ENCODE peak calls at places on chromosomes 4 and X, in seven cellular contexts. One of them, this sample, is unnamed.

GRCh38 chr4:86367577-86367976 is 7.7 kb upstream of the MAPK10 start:
- DNase-seq in K562: no peak
- DNase-seq in SK-N-SH: no peak
- DNase-seq in tibial nerve: no peak
- DNase-seq in suprapubic skin: no peak
- DNase-seq in A549: peak
- DNase-seq in transverse colon: no peak
- DNase-seq in this sample: no peak

GRCh38 chr4:155578219-155578618 is 88.4 kb upstream of the GUCY1A1 start:
- DNase-seq in A549: no peak
- DNase-seq in K562: no peak
- DNase-seq in tibial nerve: no peak
- DNase-seq in SK-N-SH: no peak
- DNase-seq in suprapubic skin: no peak
- DNase-seq in transverse colon: no peak
- DNase-seq in this sample: no peak

GRCh38 chr4:169922632-169923276 is 103.4 kb downstream of the MFAP3L start:
- DNase-seq in tibial nerve: peak
- DNase-seq in A549: no peak
- DNase-seq in SK-N-SH: no peak
- DNase-seq in K562: no peak
- DNase-seq in suprapubic skin: no peak
- DNase-seq in transverse colon: no peak
- DNase-seq in this sample: no peak

GRCh38 chrX:31057291-31057690 is 14.6 kb downstream of the FTHL17 start:
- DNase-seq in tibial nerve: no peak
- DNase-seq in transverse colon: no peak
- DNase-seq in SK-N-SH: no peak
- DNase-seq in A549: no peak
- DNase-seq in K562: no peak
- DNase-seq in suprapubic skin: no peak
- DNase-seq in this sample: no peak

GRCh38 chr4:38154251-38154650 is 194.1 kb downstream of the PTTG2 start:
- DNase-seq in A549: no peak
- DNase-seq in SK-N-SH: no peak
- DNase-seq in transverse colon: peak
- DNase-seq in suprapubic skin: no peak
- DNase-seq in K562: no peak
- DNase-seq in tibial nerve: no peak
- DNase-seq in this sample: no peak

GRCh38 chrX:13597928-13598327 is 28.5 kb downstream of the EGFL6 start:
- DNase-seq in SK-N-SH: no peak
- DNase-seq in A549: peak
- DNase-seq in K562: no peak
- DNase-seq in tibial nerve: no peak
- DNase-seq in transverse colon: no peak
- DNase-seq in suprapubic skin: no peak
- DNase-seq in this sample: no peak

GRCh38 chr4:38983756-38984647 is 48.2 kb downstream of the TMEM156 start:
- DNase-seq in SK-N-SH: peak
- DNase-seq in K562: no peak
- DNase-seq in tibial nerve: no peak
- DNase-seq in suprapubic skin: no peak
- DNase-seq in A549: no peak
- DNase-seq in transverse colon: no peak
- DNase-seq in this sample: no peak

GRCh38 chrX:120795301-120795700 is 80.4 kb downstream of the CT47B1 start:
- DNase-seq in transverse colon: no peak
- DNase-seq in SK-N-SH: no peak
- DNase-seq in K562: no peak
- DNase-seq in suprapubic skin: no peak
- DNase-seq in A549: no peak
- DNase-seq in tibial nerve: no peak
- DNase-seq in this sample: no peak

GRCh38 chr4:7768736-7769135 is 170.9 kb downstream of the AFAP1 start:
- DNase-seq in A549: no peak
- DNase-seq in transverse colon: no peak
- DNase-seq in K562: no peak
- DNase-seq in tibial nerve: no peak
- DNase-seq in SK-N-SH: no peak
- DNase-seq in suprapubic skin: no peak
- DNase-seq in this sample: no peak

DNA sequence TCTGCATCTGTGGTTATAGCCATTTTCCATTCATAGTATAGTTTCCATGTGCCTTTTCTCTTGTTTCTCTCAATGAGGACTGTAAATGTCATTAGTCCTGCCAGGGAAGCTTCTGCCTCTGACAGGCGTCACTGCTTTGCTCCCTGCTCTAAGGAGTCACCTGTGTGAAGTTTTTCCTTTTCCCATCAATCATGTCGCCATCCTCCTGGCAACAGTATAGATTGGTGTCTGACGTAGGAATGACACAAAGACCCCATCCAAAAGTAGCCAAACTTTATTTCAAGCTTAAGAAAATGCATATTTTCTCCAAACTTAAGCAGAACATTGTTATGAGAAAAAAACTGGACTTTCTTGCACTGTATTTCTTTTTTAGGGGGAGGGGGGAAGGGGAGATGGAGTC is 23.1 kb upstream of the MECP2 start:
- DNase-seq in A549: no peak
- DNase-seq in K562: no peak
- DNase-seq in SK-N-SH: no peak
- DNase-seq in tibial nerve: no peak
- DNase-seq in suprapubic skin: no peak
- DNase-seq in transverse colon: no peak
- DNase-seq in this sample: no peak
- TF ChIP-seq EP300 in A549: no peak
- TF ChIP-seq EP300 in K562: no peak
- TF ChIP-seq EP300 in SK-N-SH: no peak
- TF ChIP-seq EP300 in tibial nerve: no peak
- TF ChIP-seq EP300 in suprapubic skin: no peak
- TF ChIP-seq EP300 in transverse colon: no peak
- TF ChIP-seq EP300 in this sample: no peak

DNA sequence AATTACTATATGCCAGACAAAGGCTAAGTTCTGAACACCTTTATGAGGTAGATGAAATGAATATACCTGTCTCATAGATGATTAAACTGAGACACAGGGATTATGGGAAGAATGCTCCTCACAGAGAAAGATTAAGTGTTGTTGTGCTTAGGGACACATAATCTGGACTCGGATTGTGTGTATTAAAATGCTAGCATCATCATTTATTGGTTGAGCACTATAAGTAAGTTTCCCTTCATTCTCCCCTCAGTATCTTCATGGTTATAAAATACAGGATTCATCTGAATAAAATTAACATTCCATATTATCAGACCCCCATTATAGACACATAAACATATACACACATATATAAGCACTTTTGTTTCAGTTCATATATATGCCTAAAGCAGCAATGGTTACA is 463.5 kb downstream of the PPP4R3C start:
- DNase-seq in A549: no peak
- DNase-seq in K562: no peak
- DNase-seq in suprapubic skin: no peak
- DNase-seq in tibial nerve: no peak
- DNase-seq in transverse colon: no peak
- DNase-seq in SK-N-SH: no peak
- DNase-seq in this sample: no peak
- H3K27ac ChIP-seq in A549: no peak
- H3K27ac ChIP-seq in K562: no peak
- H3K27ac ChIP-seq in suprapubic skin: no peak
- H3K27ac ChIP-seq in tibial nerve: no peak
- H3K27ac ChIP-seq in transverse colon: no peak
- H3K27ac ChIP-seq in SK-N-SH: no peak
- H3K27ac ChIP-seq in this sample: no peak

GRCh38 chr4:160835789-160836188 is 1328.0 kb downstream of the FSTL5 start:
- DNase-seq in transverse colon: no peak
- DNase-seq in SK-N-SH: no peak
- DNase-seq in suprapubic skin: no peak
- DNase-seq in tibial nerve: no peak
- DNase-seq in A549: peak
- DNase-seq in K562: no peak
- DNase-seq in this sample: no peak
- TF ChIP-seq EP300 in transverse colon: no peak
- TF ChIP-seq EP300 in SK-N-SH: no peak
- TF ChIP-seq EP300 in suprapubic skin: no peak
- TF ChIP-seq EP300 in tibial nerve: no peak
- TF ChIP-seq EP300 in A549: no peak
- TF ChIP-seq EP300 in K562: no peak
- TF ChIP-seq EP300 in this sample: no peak

GRCh38 chr4:4417886-4418285 is 31.0 kb downstream of the NSG1 start:
- DNase-seq in suprapubic skin: no peak
- DNase-seq in A549: no peak
- DNase-seq in SK-N-SH: no peak
- DNase-seq in tibial nerve: no peak
- DNase-seq in transverse colon: no peak
- DNase-seq in K562: no peak
- DNase-seq in this sample: peak
- H3K27ac ChIP-seq in suprapubic skin: no peak
- H3K27ac ChIP-seq in A549: no peak
- H3K27ac ChIP-seq in SK-N-SH: no peak
- H3K27ac ChIP-seq in tibial nerve: no peak
- H3K27ac ChIP-seq in transverse colon: no peak
- H3K27ac ChIP-seq in K562: no peak
- H3K27ac ChIP-seq in this sample: no peak

DNA sequence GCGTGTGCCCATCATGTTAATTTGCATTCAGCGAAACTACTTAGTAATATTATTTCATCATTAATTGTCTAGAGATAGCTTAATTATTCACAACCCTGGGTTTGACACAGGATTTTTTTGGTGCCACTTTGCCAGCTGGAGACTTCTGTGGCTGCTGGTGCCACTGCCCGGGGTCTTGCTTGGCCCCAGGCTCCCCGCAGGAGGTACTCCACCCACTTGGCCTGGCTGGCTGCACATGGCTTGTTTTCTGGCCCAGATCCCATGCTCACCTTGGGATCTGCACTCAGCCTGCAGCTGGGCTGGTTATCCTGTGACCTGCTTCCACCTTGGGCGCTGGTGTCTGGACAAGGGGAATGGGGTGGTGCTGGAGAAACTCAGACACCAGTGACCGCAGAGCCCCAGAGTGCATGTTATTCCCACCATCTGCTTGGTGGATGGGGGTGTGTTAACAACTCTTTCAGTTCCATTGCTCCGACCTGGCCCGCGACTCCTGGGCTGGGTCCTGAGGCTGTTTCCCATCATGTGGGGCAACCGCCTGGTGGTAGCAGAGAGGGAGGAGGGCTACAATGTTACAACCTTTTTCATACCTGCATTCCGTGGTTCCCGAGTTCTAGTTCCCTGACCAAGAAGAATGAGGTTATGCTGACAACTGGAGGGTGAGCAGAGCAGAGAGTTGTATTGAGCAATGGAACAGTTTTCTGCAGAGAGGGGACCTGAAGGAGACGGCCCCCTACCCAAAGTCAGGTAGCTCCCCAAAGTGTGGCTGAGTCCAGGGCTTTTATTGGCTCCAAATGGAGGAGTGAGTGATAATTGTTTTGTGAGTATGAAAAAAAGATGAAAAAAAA is 1950.0 kb upstream of the IGFBP7 start:
- DNase-seq in suprapubic skin: no peak
- DNase-seq in tibial nerve: no peak
- DNase-seq in SK-N-SH: no peak
- DNase-seq in A549: no peak
- DNase-seq in K562: no peak
- DNase-seq in transverse colon: no peak
- DNase-seq in this sample: peak
- TF ChIP-seq EP300 in suprapubic skin: no peak
- TF ChIP-seq EP300 in tibial nerve: no peak
- TF ChIP-seq EP300 in SK-N-SH: no peak
- TF ChIP-seq EP300 in A549: no peak
- TF ChIP-seq EP300 in K562: no peak
- TF ChIP-seq EP300 in transverse colon: no peak
- TF ChIP-seq EP300 in this sample: no peak

DNA sequence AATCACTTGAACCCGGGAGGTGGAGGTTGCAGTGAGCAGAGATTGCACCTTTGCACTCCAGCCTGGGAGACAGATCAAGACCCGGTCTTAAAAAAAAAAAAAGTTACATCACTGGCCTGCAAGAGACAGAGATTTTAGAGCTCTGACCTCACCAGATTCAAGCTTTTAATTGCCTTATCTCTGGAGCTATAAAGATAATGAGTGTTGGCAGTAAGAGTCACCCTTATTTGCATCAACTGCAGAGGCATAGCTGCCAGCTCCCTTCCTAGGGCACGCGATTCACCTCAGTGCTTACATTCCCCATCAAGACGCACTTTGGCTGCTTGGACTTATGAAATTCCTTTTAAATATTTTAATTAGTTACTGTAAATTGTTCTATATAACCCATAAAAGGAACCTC is 12.5 kb upstream of the SPATA4 start:
- DNase-seq in tibial nerve: no peak
- DNase-seq in K562: no peak
- DNase-seq in SK-N-SH: no peak
- DNase-seq in transverse colon: no peak
- DNase-seq in A549: no peak
- DNase-seq in suprapubic skin: no peak
- DNase-seq in this sample: no peak
- H3K27ac ChIP-seq in tibial nerve: no peak
- H3K27ac ChIP-seq in K562: no peak
- H3K27ac ChIP-seq in SK-N-SH: no peak
- H3K27ac ChIP-seq in transverse colon: no peak
- H3K27ac ChIP-seq in A549: no peak
- H3K27ac ChIP-seq in suprapubic skin: no peak
- H3K27ac ChIP-seq in this sample: no peak

This sample was measured in sigmoid colon.